ENCODE peak calls at places on chromosome 5, in eight cellular contexts. H, J, D, R, M, N, U and K are unnamed samples.

GRCh38 chr5:132257131-132258101 is at the start of gene PDLIM4:
- DNase-seq in H (peak; percentile 37), J (no peak), D (peak; percentile 61), R (no peak), M (no peak), N (no peak), U (no peak), K (no peak)

GRCh38 chr5:125052601-125053000 is 306.2 kb upstream of the ZNF608 start:
- DNase-seq in H (no peak), J (no peak), D (no peak), R (no peak), M (no peak), N (no peak), U (no peak), K (no peak)

GRCh38 chr5:1783214-1783551 is 16.5 kb downstream of the MRPL36 start:
- DNase-seq in H (no peak), J (no peak), D (no peak), R (peak; percentile 80), M (no peak), N (no peak), U (no peak), K (peak; percentile 54)

GRCh38 chr5:56085205-56085604 is 90.4 kb upstream of the IL6ST start:
- DNase-seq in H (no peak), J (no peak), D (no peak), R (no peak), M (no peak), N (no peak), U (no peak), K (no peak)

GRCh38 chr5:128974567-128974966 is 9.3 kb downstream of the SLC27A6 start:
- DNase-seq in H (no peak), J (no peak), D (no peak), R (no peak), M (no peak), N (no peak), U (no peak), K (no peak)

GRCh38 chr5:149333711-149334443 is 11.4 kb upstream of the GRPEL2 start:
- DNase-seq in H (peak; percentile 29), J (no peak), D (no peak), R (no peak), M (no peak), N (no peak), U (no peak), K (no peak)

GRCh38 chr5:172868924-172869565 is 35.0 kb downstream of the ERGIC1 start:
- DNase-seq in H (peak; percentile 93), J (no peak), D (peak; percentile 91), R (no peak), M (peak; percentile 48), N (no peak), U (no peak), K (no peak)

GRCh38 chr5:158234323-158235158 is 375.6 kb upstream of the CLINT1 start:
- DNase-seq in H (peak; percentile 11), J (peak; percentile 51), D (no peak), R (no peak), M (no peak), N (no peak), U (no peak), K (no peak)

GRCh38 chr5:88502179-88503064 is 233.8 kb upstream of the TMEM161B start:
- DNase-seq in H (peak; percentile 2), J (no peak), D (no peak), R (no peak), M (no peak), N (no peak), U (no peak), K (no peak)

GRCh38 chr5:64690417-64691151 is at the start of gene SHISAL2B:
- DNase-seq in H (peak; percentile 42), J (no peak), D (no peak), R (peak; percentile 49), M (no peak), N (no peak), U (no peak), K (no peak)

GRCh38 chr5:52811067-52811749 is 23.5 kb downstream of the ITGA1 start:
- DNase-seq in H (peak; percentile 76), J (no peak), D (peak; percentile 27), R (no peak), M (no peak), N (no peak), U (no peak), K (no peak)

GRCh38 chr5:5304361-5305035 is 118.0 kb upstream of the ICE1 start:
- DNase-seq in H (no peak), J (no peak), D (no peak), R (peak; percentile 49), M (no peak), N (no peak), U (no peak), K (no peak)

GRCh38 chr5:79484731-79485130 is 29.2 kb downstream of the HOMER1 start:
- DNase-seq in H (no peak), J (no peak), D (no peak), R (no peak), M (no peak), N (no peak), U (no peak), K (no peak)

GRCh38 chr5:138241688-138242547 is 28.8 kb upstream of the CDC23 start:
- DNase-seq in H (peak; percentile 45), J (no peak), D (peak; percentile 35), R (no peak), M (no peak), N (no peak), U (no peak), K (no peak)

GRCh38 chr5:60649288-60649917 is 50.6 kb downstream of the DEPDC1B start:
- DNase-seq in H (peak; percentile 52), J (no peak), D (no peak), R (peak; percentile 18), M (no peak), N (no peak), U (no peak), K (no peak)

GRCh38 chr5:69271376-69271775 is 36.7 kb downstream of the CDK7 start:
- DNase-seq in H (peak; percentile 69), J (no peak), D (peak; percentile 36), R (peak; percentile 18), M (no peak), N (no peak), U (no peak), K (no peak)

GRCh38 chr5:143576721-143577484 is 173.4 kb upstream of the NR3C1 start:
- DNase-seq in H (peak; percentile 82), J (no peak), D (peak; percentile 28), R (no peak), M (no peak), N (no peak), U (no peak), K (no peak)

GRCh38 chr5:172691886-172692285 is 50.8 kb downstream of the NEURL1B start:
- DNase-seq in H (no peak), J (no peak), D (no peak), R (no peak), M (no peak), N (no peak), U (no peak), K (no peak)

GRCh38 chr5:151638619-151639018 is 47.5 kb upstream of the FAT2 start:
- DNase-seq in H (no peak), J (no peak), D (no peak), R (no peak), M (no peak), N (no peak), U (no peak), K (no peak)

GRCh38 chr5:15393146-15393545 is 106.8 kb upstream of the FBXL7 start:
- DNase-seq in H (no peak), J (no peak), D (no peak), R (no peak), M (no peak), N (no peak), U (no peak), K (no peak)

GRCh38 chr5:157555031-157555640 is 20.4 kb downstream of the ADAM19 start:
- DNase-seq in H (no peak), J (no peak), D (no peak), R (no peak), M (no peak), N (no peak), U (no peak), K (no peak)

GRCh38 chr5:180343846-180344327 is 9.2 kb downstream of the GFPT2 start:
- DNase-seq in H (no peak), J (no peak), D (peak; percentile 8), R (no peak), M (peak; percentile 29), N (no peak), U (no peak), K (no peak)

GRCh38 chr5:57494104-57495098 is 11.8 kb upstream of the ACTBL2 start:
- DNase-seq in H (peak; percentile 98), J (peak; percentile 84), D (peak; percentile 85), R (peak; percentile 69), M (no peak), N (no peak), U (peak; percentile 54), K (peak; percentile 3)

GRCh38 chr5:150434502-150434901 is 15.0 kb downstream of the RPS14 start:
- DNase-seq in H (peak; percentile 94), J (no peak), D (no peak), R (no peak), M (no peak), N (no peak), U (no peak), K (no peak)